ENCODE peak calls at places on chromosome 4, in ten cellular contexts. I, U, C, H, G, S, W, B, X and Z are unnamed samples.
A peak's percentile ranks its signal among the peaks of the same experiment; 100 is the strongest.

GRCh38 chr4:187478292-187479205 is 517.0 kb upstream of the ZFP42 start:
- DNase-seq in I (no peak), U (no peak), C (no peak), H (no peak), G (no peak), S (no peak), W (no peak), B (no peak), X (no peak), Z (no peak)

GRCh38 chr4:151324449-151325319 is 721 bp downstream of the SH3D19 start:
- DNase-seq in I (no peak), U (no peak), C (peak; percentile 61), H (peak; percentile 77), G (peak; percentile 41), S (peak; percentile 90), W (peak; percentile 42), B (peak; percentile 78), X (peak; percentile 73), Z (peak; percentile 64)

GRCh38 chr4:158302076-158302866 is 92.0 kb downstream of the TMEM144 start:
- DNase-seq in I (no peak), U (no peak), C (no peak), H (no peak), G (no peak), S (no peak), W (peak; percentile 28), B (no peak), X (no peak), Z (no peak)

GRCh38 chr4:11635336-11635735 is 206.6 kb upstream of the HS3ST1 start:
- DNase-seq in I (no peak), U (no peak), C (no peak), H (no peak), G (no peak), S (peak; percentile 88), W (no peak), B (no peak), X (no peak), Z (no peak)

GRCh38 chr4:158750379-158750778 is 18.4 kb upstream of the FNIP2 start:
- DNase-seq in I (no peak), U (no peak), C (no peak), H (no peak), G (no peak), S (no peak), W (no peak), B (no peak), X (no peak), Z (no peak)

GRCh38 chr4:143626134-143626859 is 74.2 kb downstream of the FREM3 start:
- DNase-seq in I (no peak), U (no peak), C (peak; percentile 29), H (peak; percentile 90), G (no peak), S (no peak), W (peak; percentile 32), B (peak; percentile 39), X (no peak), Z (no peak)

GRCh38 chr4:13888112-13888511 is 260.6 kb upstream of the BOD1L1 start:
- DNase-seq in I (no peak), U (no peak), C (no peak), H (no peak), G (no peak), S (no peak), W (no peak), B (no peak), X (no peak), Z (no peak)

GRCh38 chr4:1777822-1778641 is 15.1 kb upstream of the FGFR3 start:
- DNase-seq in I (no peak), U (no peak), C (no peak), H (no peak), G (peak; percentile 56), S (no peak), W (no peak), B (no peak), X (peak; percentile 93), Z (no peak)

GRCh38 chr4:4849106-4849505 is 10.4 kb upstream of the MSX1 start:
- DNase-seq in I (peak; percentile 27), U (no peak), C (no peak), H (peak; percentile 34), G (no peak), S (no peak), W (no peak), B (no peak), X (no peak), Z (no peak)

GRCh38 chr4:121690001-121690400 is 6.8 kb downstream of the ANXA5 start:
- DNase-seq in I (no peak), U (no peak), C (no peak), H (no peak), G (no peak), S (no peak), W (no peak), B (no peak), X (no peak), Z (no peak)

GRCh38 chr4:100188829-100189228 is 1.4 kb downstream of the DDIT4L start:
- DNase-seq in I (no peak), U (no peak), C (no peak), H (no peak), G (no peak), S (no peak), W (no peak), B (no peak), X (no peak), Z (no peak)

GRCh38 chr4:77152421-77152820 is 4.6 kb upstream of the CCNG2 start:
- DNase-seq in I (no peak), U (no peak), C (no peak), H (no peak), G (no peak), S (no peak), W (no peak), B (no peak), X (peak; percentile 54), Z (no peak)

GRCh38 chr4:105586638-105587328 is 34.4 kb downstream of the ARHGEF38 start:
- DNase-seq in I (no peak), U (no peak), C (peak; percentile 48), H (no peak), G (no peak), S (no peak), W (no peak), B (no peak), X (no peak), Z (no peak)

GRCh38 chr4:80187677-80188076 is 9.6 kb upstream of the PRDM8 start:
- DNase-seq in I (no peak), U (no peak), C (no peak), H (no peak), G (no peak), S (no peak), W (no peak), B (no peak), X (no peak), Z (no peak)

GRCh38 chr4:107619065-107619464 is 101.0 kb downstream of the PAPSS1 start:
- DNase-seq in I (no peak), U (no peak), C (no peak), H (no peak), G (no peak), S (no peak), W (no peak), B (no peak), X (no peak), Z (no peak)

GRCh38 chr4:91113130-91113706 is 986.0 kb downstream of the CCSER1 start:
- DNase-seq in I (no peak), U (no peak), C (no peak), H (no peak), G (no peak), S (peak; percentile 28), W (no peak), B (no peak), X (peak; percentile 82), Z (peak; percentile 28)

DNA sequence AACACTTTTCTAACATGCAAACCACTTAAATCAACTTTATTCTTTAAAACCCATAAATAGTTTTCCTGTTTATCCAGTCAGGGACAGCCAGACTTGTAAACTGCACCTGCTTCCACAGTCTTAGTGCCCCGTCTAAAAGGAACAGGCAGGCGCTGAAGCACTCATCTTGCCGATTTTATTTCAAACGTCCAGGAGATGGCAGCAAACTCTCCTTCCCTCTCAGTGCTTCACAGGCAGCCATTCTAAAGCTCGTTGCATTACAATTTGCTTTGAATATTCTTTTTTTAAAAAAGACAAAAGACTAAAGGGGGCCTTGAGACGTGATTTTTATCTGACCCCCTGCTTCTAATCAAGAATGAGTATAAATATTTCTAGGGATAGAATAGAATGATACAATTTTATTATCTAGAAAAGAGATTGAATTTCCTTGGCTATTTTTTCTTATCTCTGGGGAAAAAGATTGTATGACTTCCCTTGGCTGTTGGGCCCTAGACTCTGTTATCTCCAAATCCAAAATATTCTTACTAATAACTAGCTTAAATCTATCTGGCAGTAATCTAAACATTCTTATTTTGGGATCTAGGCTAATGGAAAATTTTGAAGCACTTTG is 93.6 kb upstream of the MYOZ2 start:
- DNase-seq in I (no peak), U (peak; percentile 15), C (peak; percentile 45), H (peak; percentile 79), G (peak; percentile 53), S (peak; percentile 67), W (no peak), B (peak; percentile 76), X (peak; percentile 89), Z (peak; percentile 63)
- TF ChIP-seq POLR2AphosphoS5 in I (no peak), U (no peak), C (no peak), H (peak; percentile 52), G (no peak), S (no peak), W (no peak), B (no peak), X (no peak), Z (peak; percentile 14)

DNA sequence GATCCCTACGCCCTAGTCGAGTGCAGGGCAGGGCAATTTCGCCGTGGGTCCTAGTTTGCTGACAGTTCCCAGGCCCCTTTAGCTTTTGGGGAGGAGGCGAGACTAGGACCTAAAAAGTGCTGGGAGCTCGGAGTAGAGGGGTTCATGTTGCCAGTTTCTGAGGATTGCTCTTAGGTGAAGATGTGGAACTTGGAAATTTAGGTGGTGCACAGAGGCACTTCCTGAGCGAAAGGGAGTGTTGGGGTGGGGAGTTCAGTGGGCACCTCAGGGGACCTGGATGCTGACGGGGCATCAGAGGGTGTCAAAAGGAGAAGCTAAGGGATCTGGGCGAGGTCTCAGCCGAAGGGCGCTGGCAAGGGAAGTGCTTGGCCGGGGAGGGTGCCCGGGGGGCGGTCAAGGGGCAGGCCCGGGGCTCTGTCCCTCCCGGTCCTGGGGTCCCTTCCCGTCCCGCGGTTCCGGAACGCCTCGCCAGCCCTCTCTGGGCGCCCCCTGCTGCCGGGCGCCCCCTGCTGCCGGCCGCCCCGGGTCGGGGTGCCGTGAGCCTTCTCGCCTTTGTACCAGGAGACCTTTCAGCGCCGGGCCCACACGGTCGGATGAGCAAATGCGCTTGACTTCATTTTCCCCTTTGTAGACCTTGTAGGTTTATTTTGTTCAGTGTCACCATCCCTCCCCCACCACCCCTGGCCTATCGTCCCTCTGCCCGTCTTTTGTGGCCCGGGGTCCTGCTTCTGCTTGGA is 3.0 kb upstream of the PHOX2B start:
- DNase-seq in I (no peak), U (no peak), C (no peak), H (no peak), G (no peak), S (no peak), W (no peak), B (no peak), X (peak; percentile 62), Z (peak; percentile 78)
- H3K27me3 ChIP-seq in I (peaks cover 12% of the 10 kb centered on the region), U (peaks cover 72% of the 10 kb centered on the region), C (no peaks in the 10 kb centered on the region), H (peaks cover 96% of the 10 kb centered on the region), G (peaks cover 100% of the 10 kb centered on the region), S (peaks cover 53% of the 10 kb centered on the region), W (peaks cover 5% of the 10 kb centered on the region), B (peaks cover 97% of the 10 kb centered on the region), X (peaks cover 100% of the 10 kb centered on the region), Z (peaks cover 64% of the 10 kb centered on the region)

GRCh38 chr4:173074501-173074946 is 94.1 kb upstream of the GALNT7 start:
- DNase-seq in I (no peak), U (peak; percentile 89), C (no peak), H (no peak), G (peak; percentile 87), S (peak; percentile 4), W (no peak), B (no peak), X (peak; percentile 76), Z (no peak)
- TF ChIP-seq POLR2AphosphoS5 in I (no peak), U (peak; percentile 97), C (no peak), H (no peak), G (no peak), S (no peak), W (no peak), B (peak; percentile 53), X (no peak), Z (no peak)

GRCh38 chr4:6582889-6583504 is 8.0 kb downstream of the MAN2B2 start:
- DNase-seq in I (no peak), U (peak; percentile 14), C (no peak), H (no peak), G (no peak), S (peak; percentile 40), W (no peak), B (no peak), X (peak; percentile 48), Z (peak; percentile 62)
- H3K27me3 ChIP-seq in I (no peaks in the 10 kb centered on the region), U (no peaks in the 10 kb centered on the region), C (no peaks in the 10 kb centered on the region), H (no peaks in the 10 kb centered on the region), G (no peaks in the 10 kb centered on the region), S (no peaks in the 10 kb centered on the region), W (no peaks in the 10 kb centered on the region), B (no peaks in the 10 kb centered on the region), X (no peaks in the 10 kb centered on the region), Z (no peaks in the 10 kb centered on the region)